ENCODE peak calls at places on chromosome 9, in eight cellular contexts. I, V, C, E, R, M, S and B are unnamed samples.

GRCh38 chr9:97237311-97237786 is 70.1 kb upstream of the CCDC180 start:
- DNase-seq in I (no peak), E (no peak), C (no peak), V (no peak), M (no peak), S (no peak), R (no peak), B (no peak)

GRCh38 chr9:92501671-92502393 is 19.5 kb upstream of the ASPN start:
- DNase-seq in M (no peak), I (peak; percentile 36), S (peak; percentile 38), E (peak; percentile 31), C (peak; percentile 47), R (no peak), V (peak; percentile 50), B (peak; percentile 19)

GRCh38 chr9:125513634-125514413 is 193.2 kb downstream of the MAPKAP1 start:
- DNase-seq in S (peak; percentile 35), M (no peak), V (peak; percentile 82), I (peak; percentile 84), R (no peak), C (peak; percentile 31), E (peak; percentile 79), B (no peak)

GRCh38 chr9:125486109-125486508 is 220.9 kb downstream of the MAPKAP1 start:
- DNase-seq in C (no peak), R (no peak), V (no peak), E (no peak), I (no peak), M (no peak), S (no peak), B (no peak)

GRCh38 chr9:99572529-99572928 is 249.2 kb upstream of the NR4A3 start:
- DNase-seq in I (no peak), E (no peak), R (no peak), C (no peak), V (no peak), S (no peak), M (no peak), B (no peak)

GRCh38 chr9:93461414-93461743 is 8.0 kb upstream of the FAM120AOS start:
- DNase-seq in V (no peak), I (no peak), E (no peak), S (no peak), M (no peak), R (no peak), C (no peak), B (no peak)

GRCh38 chr9:126902160-126902559 is 12.4 kb upstream of the RALGPS1 start:
- DNase-seq in R (no peak), E (no peak), I (no peak), S (no peak), C (no peak), M (no peak), V (no peak), B (no peak)

GRCh38 chr9:86557063-86557766 is 203.0 kb upstream of the TUT7 start:
- DNase-seq in C (no peak), V (peak; percentile 66), E (peak; percentile 63), R (no peak), I (no peak), S (no peak), M (no peak), B (no peak)

GRCh38 chr9:127347831-127348699 is 48.9 kb upstream of the SLC2A8 start:
- DNase-seq in E (peak; percentile 55), C (no peak), M (no peak), I (peak; percentile 64), S (no peak), R (no peak), V (peak; percentile 53), B (no peak)

GRCh38 chr9:37408933-37409710 is 13.4 kb upstream of the GRHPR start:
- DNase-seq in V (no peak), C (no peak), M (no peak), R (peak; percentile 21), E (no peak), S (no peak), I (no peak), B (no peak)

GRCh38 chr9:93501406-93501805 is 48.0 kb upstream of the FAM120AOS start:
- DNase-seq in M (no peak), V (peak; percentile 33), S (no peak), C (no peak), E (peak; percentile 40), R (no peak), I (peak; percentile 44), B (no peak)

GRCh38 chr9:137441289-137441934 is at the start of gene ENTPD8:
- DNase-seq in I (no peak), E (no peak), V (no peak), C (peak; percentile 29), S (no peak), R (no peak), M (peak; percentile 72), B (peak; percentile 97)

GRCh38 chr9:124037790-124038189 is 26.2 kb downstream of the LHX2 start:
- DNase-seq in S (no peak), C (no peak), M (no peak), R (no peak), I (no peak), V (no peak), E (no peak), B (no peak)

GRCh38 chr9:36092509-36093215 is 43.9 kb upstream of the GLIPR2 start:
- DNase-seq in E (no peak), V (no peak), S (no peak), R (peak; percentile 9), I (peak; percentile 9), M (no peak), C (no peak), B (no peak)

GRCh38 chr9:121783523-121784507 is 132.4 kb downstream of the DAB2IP start:
- DNase-seq in M (no peak), V (no peak), C (no peak), S (no peak), E (no peak), R (no peak), I (no peak), B (no peak)

GRCh38 chr9:77000330-77000729 is 19.1 kb upstream of the FOXB2 start:
- DNase-seq in C (no peak), S (no peak), I (no peak), V (no peak), E (no peak), M (no peak), R (no peak), B (no peak)

GRCh38 chr9:79287881-79288280 is 283.9 kb upstream of the TLE4 start:
- DNase-seq in V (no peak), E (no peak), R (no peak), S (no peak), I (no peak), M (no peak), C (no peak), B (no peak)

GRCh38 chr9:126295516-126295915 is 31.1 kb upstream of the MVB12B start:
- DNase-seq in R (no peak), V (no peak), M (no peak), S (no peak), I (no peak), C (no peak), E (no peak), B (no peak)

GRCh38 chr9:114385412-114386181 is 2.2 kb downstream of the AKNA start:
- DNase-seq in V (peak; percentile 98), C (peak; percentile 71), E (peak; percentile 98), S (peak; percentile 64), I (peak; percentile 89), M (no peak), R (peak; percentile 82), B (no peak)

GRCh38 chr9:35935261-35935660 is 22.7 kb downstream of the OR2S2 start:
- DNase-seq in C (no peak), I (no peak), S (no peak), E (no peak), V (peak; percentile 31), R (no peak), M (no peak), B (no peak)

GRCh38 chr9:112861638-112862555 is 28.8 kb downstream of the SLC46A2 start:
- DNase-seq in R (no peak), I (peak; percentile 74), V (no peak), C (peak; percentile 50), S (peak; percentile 27), M (no peak), E (peak; percentile 40), B (no peak)

GRCh38 chr9:21018177-21018576 is 13.3 kb downstream of the HACD4 start:
- DNase-seq in M (no peak), C (no peak), R (no peak), V (no peak), S (no peak), E (no peak), I (no peak), B (no peak)

GRCh38 chr9:27460225-27461023 is 63.7 kb upstream of the IFNK start:
- DNase-seq in C (peak; percentile 22), V (no peak), E (peak; percentile 45), S (no peak), R (no peak), M (no peak), I (peak; percentile 16), B (no peak)

GRCh38 chr9:136285501-136286358 is 18.2 kb downstream of the CCDC187 start:
- DNase-seq in E (no peak), S (no peak), V (no peak), C (peak; percentile 10), R (no peak), M (no peak), I (no peak), B (no peak)